ENCODE peak calls at places on chromosomes 11 and 22, in seven cellular contexts. V, Y, I, S, O, C and L are unnamed samples.

GRCh38 chr11:1342946-1343345 is 33.5 kb upstream of the TOLLIP start:
- DNase-seq in V (no peak), Y (no peak), I (no peak), S (no peak), O (no peak), C (no peak), L (no peak)

GRCh38 chr11:86760577-86760976 is 39.8 kb upstream of the PRSS23 start:
- DNase-seq in V (no peak), Y (no peak), I (no peak), S (no peak), O (no peak), C (no peak), L (no peak)

GRCh38 chr11:2933376-2934056 is 4.3 kb upstream of the PHLDA2 start:
- DNase-seq in V (peak; percentile 70), Y (peak; percentile 76), I (peak; percentile 63), S (peak; percentile 98), O (no peak), C (peak; percentile 74), L (peak; percentile 65)

GRCh38 chr11:17788084-17788483 is 53.5 kb downstream of the KCNC1 start:
- DNase-seq in V (no peak), Y (no peak), I (no peak), S (no peak), O (no peak), C (no peak), L (no peak)

GRCh38 chr11:70934999-70935768 is 317.2 kb downstream of the SHANK2 start:
- DNase-seq in V (no peak), Y (no peak), I (no peak), S (peak; percentile 22), O (no peak), C (no peak), L (no peak)

GRCh38 chr11:130600139-130600538 is 151.7 kb downstream of the ADAMTS15 start:
- DNase-seq in V (no peak), Y (no peak), I (no peak), S (peak; percentile 12), O (no peak), C (no peak), L (no peak)

GRCh38 chr11:80451105-80451504 is 1010.3 kb upstream of the TENM4 start:
- DNase-seq in V (no peak), Y (no peak), I (no peak), S (no peak), O (no peak), C (no peak), L (no peak)

GRCh38 chr22:50060441-50061140 is 2.5 kb upstream of the TTLL8 start:
- DNase-seq in V (no peak), Y (peak; percentile 73), I (no peak), S (no peak), O (no peak), C (no peak), L (no peak)

GRCh38 chr11:96033569-96033968 is 109.7 kb upstream of the MTMR2 start:
- DNase-seq in V (no peak), Y (no peak), I (no peak), S (no peak), O (no peak), C (no peak), L (no peak)

GRCh38 chr22:40797427-40797826 is 21.7 kb downstream of the SLC25A17 start:
- DNase-seq in V (no peak), Y (no peak), I (no peak), S (no peak), O (no peak), C (no peak), L (no peak)

GRCh38 chr11:93606721-93607120 is 54.8 kb upstream of the CEP295 start:
- DNase-seq in V (no peak), Y (no peak), I (no peak), S (no peak), O (no peak), C (no peak), L (no peak)

GRCh38 chr22:29071261-29072045 is 1.4 kb upstream of the KREMEN1 start:
- DNase-seq in V (peak; percentile 75), Y (peak; percentile 56), I (peak; percentile 83), S (peak; percentile 88), O (peak; percentile 23), C (peak; percentile 49), L (no peak)
- H3K4me3 ChIP-seq in V (peak overlapping the region; percentile 34), Y (no peak overlapping the region), I (peak overlapping the region; percentile 12), S (peak overlapping the region; percentile 4), O (no peak overlapping the region), C (peak overlapping the region; percentile 81), L (peak overlapping the region; percentile 81)

DNA sequence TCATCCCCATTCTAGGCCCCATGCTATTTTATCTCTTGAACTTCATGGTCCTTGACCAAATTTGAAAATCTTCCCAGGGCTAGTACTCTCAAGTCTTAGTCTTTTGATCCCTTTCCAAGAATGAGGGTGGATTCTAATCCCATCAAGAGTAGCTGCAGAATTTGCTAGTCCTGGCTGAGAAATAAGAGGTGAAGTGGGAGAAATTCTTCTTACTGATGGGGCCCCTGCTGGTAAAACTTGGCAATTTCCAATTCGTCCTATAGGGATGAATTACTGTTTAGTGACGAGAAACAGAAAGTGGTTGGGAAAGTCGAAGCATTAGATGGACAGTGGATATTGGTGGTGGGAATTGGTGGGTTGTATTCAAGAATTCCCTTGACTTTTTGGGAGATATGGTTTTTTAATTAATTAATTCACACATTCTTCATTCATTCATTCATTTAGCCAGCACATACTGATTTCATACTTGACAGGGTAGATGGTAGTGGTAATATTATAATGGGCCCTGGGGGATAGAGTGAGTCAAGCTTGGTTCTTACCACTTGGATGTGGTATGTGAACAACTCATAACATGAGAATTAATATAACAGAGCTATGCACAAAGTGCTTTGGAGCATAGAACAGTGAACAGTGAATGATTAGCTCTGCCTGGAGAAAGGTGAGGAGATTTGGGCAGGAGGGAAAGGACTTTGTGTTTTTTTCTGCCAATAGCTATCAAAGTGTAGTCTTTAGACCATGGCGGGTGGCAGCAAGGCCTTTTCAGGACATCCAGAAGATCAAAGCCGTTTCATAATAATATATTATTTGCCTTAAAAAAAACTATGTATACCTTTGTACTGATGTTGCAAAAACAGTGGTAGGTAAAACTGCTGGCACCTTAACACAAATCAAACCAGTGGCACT is 103.8 kb downstream of the STIM1 start:
- DNase-seq in V (no peak), Y (no peak), I (no peak), S (peak; percentile 79), O (peak; percentile 51), C (no peak), L (no peak)
- TF ChIP-seq CTCF in V (no peak), Y (no peak), I (peak; percentile 34), S (peak; percentile 19), O (peak; percentile 65), C (peak; percentile 8), L (no peak)

DNA sequence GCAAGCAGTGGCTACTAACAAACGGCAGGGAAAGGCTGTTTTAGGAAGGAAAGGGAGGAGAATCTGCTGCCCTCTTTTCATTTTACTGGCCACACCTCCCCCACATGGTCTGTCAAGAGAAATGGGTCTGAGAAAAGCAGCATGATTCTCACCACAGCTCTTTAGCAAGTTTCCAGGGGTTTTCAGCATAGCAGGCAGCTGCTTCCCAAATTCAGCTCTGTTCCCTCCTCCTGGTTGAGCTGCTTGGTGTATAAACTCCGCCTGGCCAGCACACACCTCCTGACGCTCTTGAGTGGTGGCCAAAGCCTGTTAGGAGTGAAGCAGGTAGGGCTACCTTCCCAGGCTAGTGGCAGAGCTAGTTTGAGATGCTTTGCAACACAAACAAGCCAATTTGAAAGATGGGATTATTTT is 438.5 kb upstream of the CCDC90B start:
- DNase-seq in V (no peak), Y (peak; percentile 82), I (no peak), S (peak; percentile 40), O (no peak), C (no peak), L (no peak)
- H3K27ac ChIP-seq in V (peak overlapping the region; percentile 58), Y (peak overlapping the region; percentile 87), I (no peak overlapping the region), S (no peak overlapping the region), O (no peak overlapping the region), C (no peak overlapping the region), L (no peak overlapping the region)

GRCh38 chr22:49023161-49023878 is 804.4 kb downstream of the BRD1 start:
- DNase-seq in V (no peak), Y (peak; percentile 8), I (peak; percentile 24), S (no peak), O (no peak), C (no peak), L (no peak)
- H3K4me3 ChIP-seq in V (no peak overlapping the region), Y (no peak overlapping the region), I (no peak overlapping the region), S (no peak overlapping the region), O (no peak overlapping the region), C (no peak overlapping the region), L (no peak overlapping the region)

GRCh38 chr22:30556388-30556787 is 9.8 kb upstream of the SEC14L6 start:
- DNase-seq in V (no peak), Y (no peak), I (no peak), S (no peak), O (no peak), C (no peak), L (no peak)
- TF ChIP-seq CTCF in V (no peak), Y (no peak), I (no peak), S (no peak), O (no peak), C (no peak), L (no peak)

GRCh38 chr11:88327462-88328143 is 9.9 kb downstream of the CTSC start:
- DNase-seq in V (no peak), Y (no peak), I (no peak), S (no peak), O (no peak), C (no peak), L (no peak)
- H3K27ac ChIP-seq in V (no peak overlapping the region), Y (no peak overlapping the region), I (no peak overlapping the region), S (no peak overlapping the region), O (no peak overlapping the region), C (no peak overlapping the region), L (no peak overlapping the region)

GRCh38 chr11:8328848-8329330 is 65.2 kb upstream of the LMO1 start:
- DNase-seq in V (peak; percentile 85), Y (peak; percentile 90), I (peak; percentile 76), S (peak; percentile 88), O (peak; percentile 80), C (peak; percentile 80), L (peak; percentile 12)
- H3K4me3 ChIP-seq in V (no peak overlapping the region), Y (no peak overlapping the region), I (no peak overlapping the region), S (no peak overlapping the region), O (no peak overlapping the region), C (peak overlapping the region; percentile 51), L (peak overlapping the region; percentile 16)

GRCh38 chr11:60563553-60564235 is 48.5 kb downstream of the MS4A13 start:
- DNase-seq in V (no peak), Y (no peak), I (no peak), S (peak; percentile 65), O (no peak), C (no peak), L (no peak)
- TF ChIP-seq CTCF in V (no peak), Y (no peak), I (no peak), S (no peak), O (no peak), C (no peak), L (no peak)